ENCODE peak calls at places on chromosomes 6 and 20, in four cellular contexts. F is right atrium auricular region; E is CD8-positive, alpha-beta T cell; W is Panc1. R is an unnamed sample.

GRCh38 chr6:158506577-158506976 is 53.3 kb upstream of the TMEM181 start:
- DNase-seq in F (peak), W (no peak), E (no peak), R (no peak)

GRCh38 chr20:18288748-18289705 is 700 bp downstream of the ZNF133 start:
- DNase-seq in E (no peak), F (no peak), W (no peak), R (no peak)

GRCh38 chr6:110826236-110827129 is 11.2 kb upstream of the CDK19 start:
- DNase-seq in W (no peak), E (no peak), F (peak), R (no peak)

GRCh38 chr20:1825492-1825891 is 69.7 kb upstream of the SIRPA start:
- DNase-seq in F (no peak), E (no peak), W (no peak), R (no peak)

GRCh38 chr6:161444464-161444863 is 170.6 kb upstream of the AGPAT4 start:
- DNase-seq in E (no peak), F (no peak), W (no peak), R (no peak)

GRCh38 chr20:2026004-2026403 is 32.1 kb upstream of the PDYN start:
- DNase-seq in E (no peak), F (no peak), W (no peak), R (no peak)

GRCh38 chr20:20211988-20212518 is 155.9 kb upstream of the INSM1 start:
- DNase-seq in E (no peak), F (no peak), W (no peak), R (no peak)

GRCh38 chr6:159693894-159694545 is 979 bp upstream of the SOD2 start:
- DNase-seq in E (peak), F (no peak), W (no peak), R (no peak)

GRCh38 chr20:34514897-34515483 is 1.2 kb upstream of the DYNLRB1 start:
- DNase-seq in W (no peak), F (no peak), E (no peak), R (no peak)

GRCh38 chr20:16569218-16570153 is 3.8 kb downstream of the KIF16B start:
- DNase-seq in E (no peak), W (no peak), F (no peak), R (no peak)

GRCh38 chr6:16674666-16675392 is 86.4 kb downstream of the ATXN1 start:
- DNase-seq in W (no peak), E (no peak), F (no peak), R (no peak)

GRCh38 chr6:53300656-53301551 is 47.8 kb downstream of the ELOVL5 start:
- DNase-seq in E (no peak), F (no peak), W (no peak), R (peak)

GRCh38 chr6:170102038-170102437 is 188.8 kb downstream of the DLL1 start:
- DNase-seq in W (no peak), E (no peak), F (peak), R (peak)

GRCh38 chr20:33667245-33668086 is 723 bp downstream of the ACTL10 start:
- DNase-seq in E (peak), F (peak), W (no peak), R (peak)

GRCh38 chr6:124882580-124883393 is 79.5 kb upstream of the RNF217 start:
- DNase-seq in E (no peak), F (no peak), W (no peak), R (no peak)

GRCh38 chr6:85113934-85114582 is 335.8 kb upstream of the NT5E start:
- DNase-seq in E (no peak), F (peak), W (no peak), R (no peak)

GRCh38 chr20:3203315-3204123 is 963 bp downstream of the DDRGK1 start:
- DNase-seq in F (no peak), E (no peak), W (no peak), R (no peak)

GRCh38 chr20:17856024-17856564 is 112.5 kb downstream of the SNX5 start:
- DNase-seq in F (no peak), E (no peak), W (no peak), R (no peak)

GRCh38 chr6:2818593-2818992 is 23.1 kb downstream of the SERPINB1 start:
- DNase-seq in E (no peak), F (no peak), W (no peak), R (no peak)

GRCh38 chr6:119524410-119524809 is 174.8 kb upstream of the MAN1A1 start:
- DNase-seq in W (no peak), F (no peak), E (no peak), R (no peak)

GRCh38 chr6:119521251-119521650 is 171.7 kb upstream of the MAN1A1 start:
- DNase-seq in F (no peak), W (no peak), E (no peak), R (no peak)

GRCh38 chr6:119523546-119523945 is 174.0 kb upstream of the MAN1A1 start:
- DNase-seq in E (no peak), F (no peak), W (no peak), R (no peak)

GRCh38 chr6:119526609-119527605 is 177.3 kb upstream of the MAN1A1 start:
- DNase-seq in E (no peak), W (no peak), F (no peak), R (no peak)
- TF ChIP-seq CTCF in E (no peak), W (no peak), F (no peak), R (no peak)

DNA sequence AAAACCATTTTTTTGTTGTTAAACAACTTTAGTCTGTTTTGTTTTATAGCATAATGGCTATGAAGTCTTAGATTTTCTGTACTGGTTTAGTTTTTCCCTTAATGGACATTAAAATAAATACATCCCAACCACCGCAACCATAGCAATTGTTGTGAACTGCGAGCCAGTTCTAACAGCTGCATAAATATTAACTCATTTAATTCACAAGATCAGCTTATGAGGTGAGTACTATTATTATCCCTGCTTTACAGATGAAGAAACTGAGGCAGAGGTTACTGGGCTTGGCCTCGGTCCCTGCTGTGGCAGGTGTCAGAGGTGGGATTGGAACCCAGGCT is 23.1 kb downstream of the MOCS3 start:
- DNase-seq in F (no peak), W (no peak), E (no peak), R (no peak)
- TF ChIP-seq CTCF in F (no peak), W (peak), E (peak), R (peak)

GRCh38 chr6:164087870-164088269 is 673.4 kb downstream of the QKI start:
- DNase-seq in F (no peak), E (no peak), W (no peak), R (no peak)
- TF ChIP-seq CTCF in F (no peak), E (no peak), W (no peak), R (no peak)

GRCh38 chr6:118285791-118286190 is 262.3 kb upstream of the PLN start:
- DNase-seq in E (no peak), W (no peak), F (no peak), R (no peak)

GRCh38 chr6:118288355-118289124 is 259.6 kb upstream of the PLN start:
- DNase-seq in E (no peak), W (no peak), F (no peak), R (no peak)

GRCh38 chr6:118281291-118281690 is 266.8 kb upstream of the PLN start:
- DNase-seq in F (no peak), E (no peak), W (no peak), R (no peak)

GRCh38 chr6:118283759-118284158 is 264.3 kb upstream of the PLN start:
- DNase-seq in F (no peak), W (no peak), E (peak), R (no peak)

DNA sequence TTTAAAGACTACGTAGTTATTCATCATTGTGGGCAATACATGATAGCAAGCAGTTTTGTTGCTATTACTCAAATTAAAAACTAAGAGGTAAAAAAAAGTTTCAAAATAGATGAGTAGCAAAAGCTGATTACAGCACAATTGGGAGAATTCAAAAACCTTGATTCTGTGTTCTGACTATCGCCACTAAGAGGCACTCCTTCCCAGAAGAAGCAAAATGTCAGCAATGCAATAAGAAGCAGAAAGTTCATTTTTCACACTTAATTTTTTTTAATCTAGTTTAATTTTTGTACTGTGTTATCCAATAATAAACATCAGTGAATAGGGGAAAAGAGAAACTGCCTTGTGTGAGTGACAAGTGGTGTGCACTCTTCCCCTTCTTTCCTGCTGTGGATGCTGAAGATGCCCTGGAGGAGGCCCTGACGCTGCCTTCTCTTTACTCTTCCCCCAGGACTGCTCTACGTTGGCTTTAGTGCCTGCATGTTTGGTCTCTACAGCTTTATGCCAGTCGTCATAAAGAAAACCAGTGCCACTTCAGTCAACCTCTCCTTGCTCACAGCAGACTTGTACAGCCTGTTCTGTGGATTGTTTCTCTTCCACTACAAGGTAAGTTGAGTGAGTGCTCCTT is 263.2 kb upstream of the PLN start:
- DNase-seq in W (no peak), E (no peak), F (no peak), R (no peak)
- TF ChIP-seq CTCF in W (peak), E (no peak), F (no peak), R (no peak)

GRCh38 chr6:28898710-28898965 is 25.1 kb downstream of the TRIM27 start:
- DNase-seq in E (no peak), F (no peak), W (no peak), R (no peak)

GRCh38 chr6:28900577-28901266 is 23.1 kb downstream of the TRIM27 start:
- DNase-seq in W (no peak), F (no peak), E (no peak), R (no peak)

GRCh38 chr6:28895131-28895812 is 28.5 kb downstream of the TRIM27 start:
- DNase-seq in W (peak), E (peak), F (peak), R (peak)

GRCh38 chr6:28893172-28893799 is 30.5 kb downstream of the TRIM27 start:
- DNase-seq in W (no peak), E (no peak), F (no peak), R (no peak)

DNA sequence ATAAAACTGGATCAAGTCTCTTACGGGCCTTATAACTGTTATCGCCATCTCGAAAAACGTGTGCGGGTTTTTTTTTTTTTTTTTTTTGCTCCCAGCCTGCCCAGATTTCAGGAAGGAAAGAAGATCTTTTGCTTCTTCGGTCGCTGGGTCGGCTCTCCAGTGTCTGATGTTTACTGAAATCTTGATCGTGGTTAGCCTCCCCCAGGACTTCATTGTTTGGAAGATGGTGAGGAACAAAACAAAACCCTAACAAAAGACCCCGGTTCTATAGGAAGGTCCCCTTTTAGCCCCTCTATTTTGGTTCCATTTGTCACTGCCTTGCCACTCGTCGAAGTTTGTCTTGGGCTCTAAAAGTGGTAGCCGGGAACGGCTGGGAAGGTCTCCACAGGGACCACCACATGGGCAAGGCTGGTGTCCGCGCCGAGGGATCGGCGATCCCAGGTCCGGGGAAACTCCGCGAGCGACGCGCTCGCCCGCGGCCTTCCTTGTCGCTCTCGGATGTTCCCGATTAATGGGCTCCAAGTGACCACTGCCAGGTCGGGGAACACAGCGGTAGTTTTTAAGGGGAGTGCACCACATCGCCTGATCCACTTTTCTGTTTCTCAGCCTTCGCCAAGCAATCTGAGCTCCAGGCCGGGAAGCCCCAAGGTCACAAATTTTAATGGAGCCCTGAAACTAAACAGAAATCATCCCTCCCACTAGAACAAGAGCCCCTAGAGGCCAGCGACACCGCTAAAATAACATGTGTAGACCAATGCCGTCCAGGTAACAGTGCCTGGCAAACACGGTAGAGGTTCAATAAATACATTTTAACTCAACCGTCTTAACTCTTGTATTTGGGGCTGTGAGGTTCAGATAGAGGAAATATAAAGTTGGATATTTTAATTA is 27.0 kb downstream of the TRIM27 start:
- DNase-seq in W (peak), F (peak), E (peak), R (peak)
- TF ChIP-seq CTCF in W (no peak), F (no peak), E (peak), R (peak)

DNA sequence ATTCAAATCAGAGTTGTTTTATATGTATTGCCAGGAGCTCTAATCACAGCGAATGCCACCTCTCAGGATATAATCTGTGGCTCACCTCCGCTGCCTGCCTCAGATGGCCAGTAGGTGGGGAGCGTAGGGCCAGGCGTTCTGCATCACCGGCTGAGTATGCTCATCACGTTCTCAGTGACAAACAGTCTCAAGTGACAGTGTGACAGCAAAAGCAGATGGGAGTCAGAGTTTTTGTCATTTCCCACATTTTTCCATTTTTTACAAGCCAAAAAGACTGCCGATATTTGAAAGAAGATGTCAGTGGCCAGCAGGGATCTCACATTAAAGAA is 208.7 kb downstream of the ALDH8A1 start:
- DNase-seq in E (no peak), W (no peak), F (no peak), R (no peak)
- TF ChIP-seq CTCF in E (no peak), W (peak), F (no peak), R (no peak)

DNA sequence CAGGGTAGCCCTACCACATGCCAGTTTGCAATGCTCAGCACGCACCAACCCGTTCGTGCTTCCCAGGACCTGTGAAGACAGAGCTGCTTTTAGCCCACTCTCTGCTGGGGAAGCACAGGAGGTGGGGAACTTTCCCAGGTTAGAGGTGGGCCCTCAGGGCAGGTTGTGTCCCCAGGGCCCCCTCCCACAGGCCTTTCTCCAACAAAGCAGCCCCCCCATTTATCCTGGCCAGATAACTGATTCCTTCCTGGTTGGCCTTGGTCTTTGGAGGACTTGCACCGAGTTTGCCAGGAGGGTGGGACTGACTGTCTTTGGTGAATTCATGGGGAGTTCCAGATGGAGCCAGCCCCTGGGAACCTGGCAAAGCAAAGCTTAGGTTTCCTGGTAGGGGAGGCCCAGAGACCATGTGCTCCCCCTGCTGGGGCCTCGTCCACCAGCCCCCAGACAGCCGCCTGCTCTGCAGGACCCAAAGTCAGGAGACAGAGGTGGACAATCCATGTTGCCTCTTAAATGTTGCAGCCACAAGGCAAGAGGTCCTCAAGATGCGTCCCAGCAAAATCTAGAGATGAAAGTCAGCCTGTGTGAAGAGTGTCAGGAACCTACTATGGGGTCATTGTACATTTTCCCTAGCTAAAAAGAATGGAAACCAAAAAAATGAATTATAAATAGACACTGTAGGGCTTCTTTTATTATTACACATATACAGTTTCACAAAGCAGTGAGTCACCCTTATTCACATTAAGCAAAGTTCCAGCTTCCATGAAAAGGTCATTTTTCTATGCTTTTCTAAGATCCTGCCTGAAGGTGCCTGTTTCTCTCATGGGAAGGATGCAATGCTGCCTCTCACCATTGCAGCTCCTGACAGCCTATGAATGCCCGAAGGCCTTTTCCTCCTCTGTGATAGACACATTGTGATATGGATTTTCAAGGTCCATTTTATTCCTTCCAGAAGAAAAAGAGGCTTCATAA is 497.8 kb downstream of the PREX1 start:
- DNase-seq in W (no peak), F (no peak), E (no peak), R (no peak)
- TF ChIP-seq CTCF in W (peak), F (no peak), E (no peak), R (no peak)

GRCh38 chr6:156919819-156920379 is 142.7 kb downstream of the ARID1B start:
- DNase-seq in F (no peak), E (no peak), W (no peak), R (no peak)
- TF ChIP-seq CTCF in F (no peak), E (no peak), W (no peak), R (no peak)